ENCODE peak calls at places on chromosome 5, in four cellular contexts. P, Q, X and M are unnamed samples.

GRCh38 chr5:138605254-138605972 is 30.2 kb upstream of the HSPA9 start:
- DNase-seq in P (no peak), Q (no peak), X (no peak), M (no peak)

GRCh38 chr5:14469485-14470377 is 111.9 kb upstream of the OTULINL start:
- DNase-seq in P (no peak), Q (no peak), X (no peak), M (no peak)

GRCh38 chr5:181164076-181164952 is 16.9 kb downstream of the OR2V2 start:
- DNase-seq in P (no peak), Q (peak), X (no peak), M (no peak)

GRCh38 chr5:149888280-149888679 is 56.3 kb downstream of the PDE6A start:
- DNase-seq in P (no peak), Q (no peak), X (no peak), M (no peak)

GRCh38 chr5:1509346-1510085 is 14.2 kb downstream of the LPCAT1 start:
- DNase-seq in P (no peak), Q (no peak), X (no peak), M (no peak)

GRCh38 chr5:55306641-55307382 is 682 bp downstream of the DHX29 start:
- DNase-seq in P (no peak), Q (no peak), X (no peak), M (no peak)

GRCh38 chr5:132414634-132415377 is 45.3 kb downstream of the SLC22A5 start:
- DNase-seq in P (no peak), Q (no peak), X (no peak), M (no peak)

GRCh38 chr5:159976921-159977320 is 32.0 kb upstream of the TTC1 start:
- DNase-seq in P (no peak), Q (no peak), X (no peak), M (no peak)

GRCh38 chr5:115096034-115096769 is 73.5 kb downstream of the TRIM36 start:
- DNase-seq in P (no peak), Q (no peak), X (no peak), M (no peak)

GRCh38 chr5:39353714-39354399 is 10.4 kb downstream of the C9 start:
- DNase-seq in P (no peak), Q (peak), X (no peak), M (no peak)

GRCh38 chr5:122726990-122727616 is 47.8 kb upstream of the SNX2 start:
- DNase-seq in P (no peak), Q (no peak), X (no peak), M (no peak)

GRCh38 chr5:180366303-180366702 is 13.2 kb upstream of the GFPT2 start:
- DNase-seq in P (no peak), Q (no peak), X (no peak), M (no peak)

GRCh38 chr5:169195601-169196000 is 105.3 kb downstream of the SLIT3 start:
- DNase-seq in P (no peak), Q (no peak), X (no peak), M (no peak)

GRCh38 chr5:168047043-168047668 is 244.3 kb upstream of the WWC1 start:
- DNase-seq in P (peak), Q (peak), X (no peak), M (peak)

GRCh38 chr5:56910123-56910951 is 941 bp downstream of the SETD9 start:
- DNase-seq in P (peak), Q (no peak), X (no peak), M (peak)

GRCh38 chr5:143561248-143561647 is 157.8 kb upstream of the NR3C1 start:
- DNase-seq in P (no peak), Q (no peak), X (no peak), M (no peak)

GRCh38 chr5:135565691-135566421 is 12.9 kb downstream of the CXCL14 start:
- DNase-seq in P (peak), Q (peak), X (peak), M (peak)

GRCh38 chr5:124176692-124177091 is 569.7 kb downstream of the ZNF608 start:
- DNase-seq in P (no peak), Q (no peak), X (no peak), M (no peak)

GRCh38 chr5:180471866-180472265 is 22.3 kb upstream of the CNOT6 start:
- DNase-seq in P (no peak), Q (no peak), X (no peak), M (no peak)

GRCh38 chr5:77064040-77064439 is 23.0 kb downstream of the ZBED3 start:
- DNase-seq in P (no peak), Q (no peak), X (no peak), M (no peak)

GRCh38 chr5:151456321-151456940 is 9.0 kb downstream of the SLC36A1 start:
- DNase-seq in P (no peak), Q (no peak), X (no peak), M (no peak)

GRCh38 chr5:7244977-7245376 is 151.0 kb upstream of the ADCY2 start:
- DNase-seq in P (no peak), Q (no peak), X (no peak), M (no peak)

GRCh38 chr5:132465095-132465707 is 25.4 kb downstream of the IRF1 start:
- DNase-seq in P (no peak), Q (peak), X (no peak), M (no peak)

GRCh38 chr5:150082364-150082763 is 4.0 kb downstream of the CSF1R start:
- DNase-seq in P (no peak), Q (no peak), X (no peak), M (no peak)

GRCh38 chr5:67272453-67273130 is 76.0 kb upstream of the CD180 start:
- DNase-seq in P (no peak), Q (no peak), X (no peak), M (peak)

GRCh38 chr5:125043781-125044391 is 297.4 kb upstream of the ZNF608 start:
- DNase-seq in P (no peak), Q (no peak), X (no peak), M (peak)

GRCh38 chr5:80963966-80964481 is 3.9 kb downstream of the RASGRF2 start:
- DNase-seq in P (no peak), Q (no peak), X (no peak), M (no peak)

GRCh38 chr5:68305223-68305865 is 89.8 kb downstream of the PIK3R1 start:
- DNase-seq in P (peak), Q (no peak), X (no peak), M (peak)